ENCODE peak calls at places on chromosomes 4 and X, in eight cellular contexts. A is tibial nerve, G is A549, X is IMR-90, H is heart left ventricle, D is esophagus squamous epithelium, Q is suprapubic skin, R is esophagus muscularis mucosa. F is an unnamed sample.

GRCh38 chr4:33477715-33478114 is 2757.5 kb downstream of the PCDH7 start:
- DNase-seq in A (no peak), G (no peak), X (no peak), H (no peak), D (no peak), Q (no peak), R (no peak), F (no peak)

GRCh38 chr4:142440093-142440492 is 406.0 kb downstream of the INPP4B start:
- DNase-seq in A (no peak), G (no peak), X (peak; percentile 29), H (no peak), D (no peak), Q (no peak), R (no peak), F (no peak)

GRCh38 chrX:28586891-28587635 is at the start of gene IL1RAPL1:
- DNase-seq in A (no peak), G (peak; percentile 5), X (peak; percentile 81), H (no peak), D (no peak), Q (no peak), R (no peak), F (no peak)

GRCh38 chr4:83285022-83285387 is 407 bp upstream of the COQ2 start:
- DNase-seq in A (peak; percentile 33), G (peak; percentile 15), X (peak; percentile 29), H (peak; percentile 21), D (no peak), Q (no peak), R (no peak), F (no peak)

GRCh38 chr4:47686294-47686872 is 151.5 kb downstream of the CORIN start:
- DNase-seq in A (peak; percentile 33), G (peak; percentile 6), X (peak; percentile 38), H (peak; percentile 38), D (no peak), Q (no peak), R (no peak), F (peak; percentile 78)

GRCh38 chr4:147578057-147578476 is 39.1 kb upstream of the TMEM184C start:
- DNase-seq in A (no peak), G (peak; percentile 77), X (peak; percentile 99), H (no peak), D (no peak), Q (no peak), R (no peak), F (no peak)

GRCh38 chr4:56786955-56787354 is 34.5 kb downstream of the SPINK2 start:
- DNase-seq in A (no peak), G (no peak), X (peak; percentile 96), H (peak; percentile 64), D (no peak), Q (no peak), R (no peak), F (peak; percentile 71)

GRCh38 chrX:16931855-16932254 is 14.6 kb upstream of the REPS2 start:
- DNase-seq in A (no peak), G (no peak), X (no peak), H (no peak), D (no peak), Q (no peak), R (no peak), F (no peak)

GRCh38 chrX:130771648-130772312 is 131.2 kb downstream of the ENOX2 start:
- DNase-seq in A (no peak), G (no peak), X (no peak), H (no peak), D (no peak), Q (no peak), R (no peak), F (no peak)

GRCh38 chrX:124346064-124346876 is at the start of gene SH2D1A:
- DNase-seq in A (no peak), G (no peak), X (no peak), H (no peak), D (no peak), Q (no peak), R (no peak), F (peak; percentile 24)

GRCh38 chrX:57155171-57155570 is 18.0 kb upstream of the SPIN2A start:
- DNase-seq in A (no peak), G (no peak), X (no peak), H (no peak), D (no peak), Q (no peak), R (no peak), F (no peak)

GRCh38 chr4:123661080-123661737 is 264.6 kb downstream of the SPRY1 start:
- DNase-seq in A (no peak), G (peak; percentile 10), X (peak; percentile 33), H (no peak), D (no peak), Q (no peak), R (no peak), F (no peak)

GRCh38 chrX:107117993-107118321 is 665 bp downstream of the RBM41 start:
- DNase-seq in A (no peak), G (no peak), X (no peak), H (no peak), D (no peak), Q (no peak), R (no peak), F (no peak)

GRCh38 chrX:640641-641040 is 10.1 kb downstream of the SHOX start:
- DNase-seq in A (no peak), G (no peak), X (no peak), H (no peak), D (no peak), Q (no peak), R (no peak), F (no peak)

GRCh38 chr4:19224820-19225219 is 1026.9 kb upstream of the SLIT2 start:
- DNase-seq in A (no peak), G (no peak), X (peak; percentile 42), H (no peak), D (no peak), Q (no peak), R (no peak), F (no peak)
- TF ChIP-seq CTCF in A (no peak), G (peak; percentile 24), X (peak; percentile 41), H (peak; percentile 59), D (peak; percentile 34), Q (no peak), R (peak; percentile 42), F (no peak)

GRCh38 chrX:154547245-154548027 is at the start of gene IKBKG:
- DNase-seq in A (peak; percentile 88), G (peak; percentile 82), X (peak; percentile 86), H (peak; percentile 91), D (peak; percentile 63), Q (peak; percentile 94), R (peak; percentile 94), F (peak; percentile 95)
- TF ChIP-seq POLR2A in A (no peak), G (peak; percentile 16), X (peak; percentile 63), H (peak; percentile 26), D (peak; percentile 45), Q (peak; percentile 36), R (no peak), F (peak; percentile 10)

DNA sequence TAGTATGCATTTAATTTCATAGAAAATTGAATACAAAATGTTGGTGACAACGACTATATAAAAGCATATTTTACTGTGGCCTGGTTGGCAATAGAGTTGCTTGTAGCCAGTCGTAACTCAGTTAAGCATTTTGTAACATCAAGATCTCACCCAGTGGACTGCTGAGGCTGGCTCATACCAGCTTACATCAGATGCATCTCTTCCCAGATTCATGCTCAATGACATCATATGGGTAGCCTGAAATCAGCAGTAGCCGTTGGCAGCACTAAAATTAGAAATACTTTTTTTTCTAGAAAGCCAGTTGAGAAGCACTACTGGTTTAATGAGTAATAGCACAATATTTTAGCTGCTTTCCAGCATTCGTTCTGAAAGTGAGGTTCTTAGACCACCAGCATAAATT is 341.2 kb downstream of the TECRL start:
- DNase-seq in A (no peak), G (no peak), X (no peak), H (no peak), D (no peak), Q (no peak), R (no peak), F (no peak)
- H3K4me1 ChIP-seq in A (no peaks in the 10 kb centered on the region), G (no peaks in the 10 kb centered on the region), X (no peaks in the 10 kb centered on the region), H (no peaks in the 10 kb centered on the region), D (no peaks in the 10 kb centered on the region), Q (no peaks in the 10 kb centered on the region), R (no peaks in the 10 kb centered on the region), F (no peaks in the 10 kb centered on the region)

GRCh38 chrX:42680651-42681050 is 97.3 kb downstream of the PPP1R2C start:
- DNase-seq in A (peak; percentile 5), G (no peak), X (no peak), H (no peak), D (no peak), Q (no peak), R (no peak), F (no peak)
- TF ChIP-seq CTCF in A (no peak), G (no peak), X (no peak), H (no peak), D (no peak), Q (no peak), R (no peak), F (no peak)

DNA sequence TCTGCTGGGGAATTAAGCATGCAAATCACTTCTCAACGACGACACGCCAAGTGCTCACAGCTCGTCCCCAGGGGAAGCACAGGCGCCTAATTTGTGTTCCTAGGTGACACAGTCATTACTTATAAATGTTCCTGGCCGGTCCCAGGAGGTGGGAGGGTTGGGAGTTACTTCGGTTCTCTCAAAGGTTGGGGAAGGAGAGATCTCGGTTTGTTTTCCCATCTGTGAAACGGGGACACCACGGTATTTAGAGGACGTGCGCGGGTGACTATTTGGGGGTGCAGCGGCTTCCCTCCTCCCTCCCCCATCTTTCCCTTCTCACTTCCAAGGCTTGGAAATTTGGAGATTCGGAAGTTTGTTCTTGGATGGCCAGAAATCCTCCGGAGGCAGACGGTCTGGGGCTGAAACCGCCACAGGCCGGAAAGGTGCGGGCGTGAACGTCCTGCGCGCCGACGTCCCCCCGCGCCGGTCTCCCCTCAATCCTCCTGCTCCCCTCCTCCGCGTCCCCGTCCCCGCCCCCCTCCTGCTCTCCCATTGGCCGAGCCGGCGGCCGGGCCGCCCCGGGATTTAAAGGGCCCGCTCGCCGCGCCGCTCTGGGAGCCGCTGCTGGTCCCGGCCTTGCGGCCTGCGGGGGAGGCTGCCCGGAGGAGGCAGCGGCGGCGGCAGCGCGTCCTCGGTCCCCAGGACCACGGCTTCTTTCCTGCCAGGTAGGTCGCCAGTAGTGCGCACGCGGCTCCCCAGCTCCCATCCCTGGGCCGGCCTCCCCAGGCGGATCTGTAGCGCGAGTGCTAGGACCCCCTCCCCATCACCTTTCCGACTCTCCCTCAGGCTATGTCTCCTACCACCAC is at the start of gene PORCN:
- DNase-seq in A (peak; percentile 70), G (peak; percentile 80), X (peak; percentile 35), H (peak; percentile 87), D (peak; percentile 29), Q (peak; percentile 83), R (peak; percentile 92), F (peak; percentile 86)
- TF ChIP-seq POLR2A in A (no peak), G (peak; percentile 64), X (no peak), H (peak; percentile 68), D (peak; percentile 67), Q (no peak), R (no peak), F (peak; percentile 36)

DNA sequence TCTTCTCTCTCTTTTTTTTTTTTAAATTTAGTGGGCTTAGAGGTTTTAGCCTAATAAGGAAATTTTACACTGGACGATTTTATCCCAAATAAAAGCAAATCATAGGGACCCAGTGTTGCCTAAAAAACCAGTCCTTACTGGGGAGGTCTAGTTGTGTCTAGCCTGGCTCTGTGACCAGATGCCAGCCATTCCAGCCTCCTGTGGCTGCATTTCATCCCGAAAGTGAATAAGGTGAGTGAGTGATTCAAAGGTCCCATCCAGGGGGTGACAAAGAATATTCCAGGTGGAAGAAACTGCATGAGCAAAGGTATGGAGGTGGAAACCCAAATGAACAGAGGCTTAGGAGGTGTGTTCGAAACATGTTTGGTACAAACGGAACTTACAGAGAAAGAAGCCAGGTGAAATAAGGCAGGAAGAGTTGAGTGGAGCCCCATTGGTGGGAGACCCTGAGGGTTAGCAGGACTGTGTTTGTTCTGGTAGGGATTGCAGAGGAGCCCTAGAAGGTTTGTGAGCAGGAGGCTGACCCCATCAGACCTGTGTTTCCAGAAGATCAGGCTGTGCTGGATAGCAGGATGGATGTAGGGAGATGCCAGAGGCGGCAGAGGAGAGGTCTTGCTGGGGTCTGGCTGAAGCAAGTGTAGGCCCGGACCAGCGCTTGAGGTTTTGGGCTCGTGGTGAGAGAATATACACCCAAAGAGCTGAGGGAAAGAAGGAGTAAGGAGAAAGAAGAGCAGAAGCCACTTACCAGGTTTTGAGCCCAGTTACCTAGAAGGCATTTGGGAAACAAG is 31.6 kb downstream of the PTTG2 start:
- DNase-seq in A (no peak), G (no peak), X (no peak), H (no peak), D (no peak), Q (no peak), R (no peak), F (no peak)
- H3K4me1 ChIP-seq in A (peaks cover 8% of the 10 kb centered on the region), G (no peaks in the 10 kb centered on the region), X (peaks cover 4% of the 10 kb centered on the region), H (peaks cover 70% of the 10 kb centered on the region), D (peaks cover 31% of the 10 kb centered on the region), Q (peaks cover 46% of the 10 kb centered on the region), R (peaks cover 64% of the 10 kb centered on the region), F (peaks cover 33% of the 10 kb centered on the region)